ENCODE peak calls at places on chromosome 19, in nine cellular contexts. X is neural crest cell, M is epithelial cell of esophagus, A is foreskin keratinocyte, Y is tibial nerve, Z is cardiac fibroblast, Q is A549, W is foreskin fibroblast, N is ovary. B is an unnamed sample.

GRCh38 chr19:49555600-49556411 is 24.6 kb downstream of the NOSIP start:
- DNase-seq in X (peak), M (peak), A (no peak), Y (peak), Z (peak), Q (peak), W (peak), N (peak), B (no peak)

GRCh38 chr19:50221087-50221486 is 17.7 kb downstream of the MYH14 start:
- DNase-seq in X (no peak), M (no peak), A (no peak), Y (no peak), Z (no peak), Q (no peak), W (no peak), N (no peak), B (no peak)

GRCh38 chr19:29624489-29625210 is 18.6 kb downstream of the POP4 start:
- DNase-seq in X (no peak), M (no peak), A (no peak), Y (no peak), Z (no peak), Q (no peak), W (no peak), N (no peak), B (no peak)

GRCh38 chr19:41616785-41617621 is 9.9 kb downstream of the CEACAM4 start:
- DNase-seq in X (no peak), M (peak), A (peak), Y (no peak), Z (peak), Q (peak), W (peak), N (no peak), B (no peak)

GRCh38 chr19:12833747-12834417 is 497 bp downstream of the RTBDN start:
- DNase-seq in X (peak), M (peak), A (no peak), Y (no peak), Z (peak), Q (no peak), W (peak), N (no peak), B (no peak)

GRCh38 chr19:16777811-16778210 is 51.4 kb upstream of the SIN3B start:
- DNase-seq in X (no peak), M (no peak), A (no peak), Y (no peak), Z (no peak), Q (no peak), W (no peak), N (no peak), B (no peak)

GRCh38 chr19:49390131-49390977 is 2.3 kb downstream of the KASH5 start:
- DNase-seq in X (no peak), M (no peak), A (no peak), Y (no peak), Z (no peak), Q (no peak), W (no peak), N (no peak), B (peak)

GRCh38 chr19:43711751-43712355 is 4.0 kb upstream of the IRGC start:
- DNase-seq in X (no peak), M (peak), A (peak), Y (no peak), Z (no peak), Q (no peak), W (no peak), N (no peak), B (no peak)

GRCh38 chr19:58586131-58586765 is 13.1 kb upstream of the MZF1 start:
- DNase-seq in X (peak), M (no peak), A (no peak), Y (no peak), Z (no peak), Q (no peak), W (no peak), N (no peak), B (peak)

GRCh38 chr19:46845959-46846459 is 4.6 kb downstream of the AP2S1 start:
- DNase-seq in X (no peak), M (no peak), A (no peak), Y (no peak), Z (no peak), Q (no peak), W (no peak), N (no peak), B (peak)

GRCh38 chr19:435056-435706 is 25.7 kb downstream of the SHC2 start:
- DNase-seq in X (no peak), M (no peak), A (no peak), Y (no peak), Z (no peak), Q (no peak), W (no peak), N (no peak), B (no peak)

GRCh38 chr19:46626441-46626840 is 1.6 kb upstream of the PTGIR start:
- DNase-seq in X (no peak), M (no peak), A (no peak), Y (no peak), Z (no peak), Q (no peak), W (no peak), N (no peak), B (no peak)

GRCh38 chr19:18428173-18428836 is 9.1 kb downstream of the SSBP4 start:
- DNase-seq in X (no peak), M (no peak), A (no peak), Y (no peak), Z (no peak), Q (no peak), W (no peak), N (peak), B (no peak)

GRCh38 chr19:33071887-33072286 is 7.2 kb upstream of the RHPN2 start:
- DNase-seq in X (no peak), M (peak), A (peak), Y (no peak), Z (no peak), Q (no peak), W (no peak), N (no peak), B (no peak)

GRCh38 chr19:907183-907853 is 5.7 kb downstream of the R3HDM4 start:
- DNase-seq in X (no peak), M (no peak), A (no peak), Y (no peak), Z (no peak), Q (no peak), W (no peak), N (no peak), B (peak)

GRCh38 chr19:50933640-50934039 is 19.2 kb downstream of the KLK5 start:
- DNase-seq in X (no peak), M (peak), A (peak), Y (no peak), Z (peak), Q (no peak), W (no peak), N (no peak), B (no peak)

GRCh38 chr19:31351212-31352193 is 2.3 kb upstream of the TSHZ3 start:
- DNase-seq in X (no peak), M (peak), A (peak), Y (no peak), Z (peak), Q (peak), W (peak), N (peak), B (no peak)

GRCh38 chr19:18108897-18109296 is 11.3 kb downstream of the MAST3 start:
- DNase-seq in X (no peak), M (no peak), A (no peak), Y (no peak), Z (no peak), Q (no peak), W (no peak), N (no peak), B (no peak)

GRCh38 chr19:51742736-51743288 is 8.9 kb downstream of the FPR1 start:
- DNase-seq in X (no peak), M (no peak), A (no peak), Y (no peak), Z (peak), Q (no peak), W (no peak), N (no peak), B (no peak)

GRCh38 chr19:31066385-31066784 is 282.9 kb downstream of the TSHZ3 start:
- DNase-seq in X (no peak), M (peak), A (peak), Y (no peak), Z (peak), Q (peak), W (peak), N (no peak), B (no peak)

GRCh38 chr19:39405261-39405912 is 1.3 kb upstream of the ZFP36 start:
- DNase-seq in X (no peak), M (no peak), A (no peak), Y (no peak), Z (no peak), Q (no peak), W (peak), N (peak), B (no peak)

GRCh38 chr19:49866933-49867782 is at the start of gene PNKP:
- DNase-seq in X (peak), M (peak), A (peak), Y (peak), Z (peak), Q (peak), W (peak), N (peak), B (peak)

GRCh38 chr19:47309608-47310007 is at the start of gene C5AR1:
- DNase-seq in X (no peak), M (no peak), A (no peak), Y (no peak), Z (no peak), Q (no peak), W (no peak), N (no peak), B (no peak)

GRCh38 chr19:51098366-51099069 is 9.7 kb downstream of the CTU1 start:
- DNase-seq in X (no peak), M (no peak), A (no peak), Y (no peak), Z (peak), Q (no peak), W (no peak), N (peak), B (peak)

GRCh38 chr19:8631425-8631819 is 989 bp downstream of the NFILZ start:
- DNase-seq in X (no peak), M (no peak), A (no peak), Y (no peak), Z (peak), Q (peak), W (no peak), N (no peak), B (no peak)

GRCh38 chr19:30920238-30920637 is 429.0 kb downstream of the TSHZ3 start:
- DNase-seq in X (no peak), M (no peak), A (no peak), Y (no peak), Z (no peak), Q (no peak), W (no peak), N (no peak), B (no peak)

GRCh38 chr19:49056101-49056901 is 1.2 kb downstream of the CGB7 start:
- DNase-seq in X (peak), M (peak), A (peak), Y (peak), Z (peak), Q (peak), W (peak), N (peak), B (no peak)

GRCh38 chr19:17671906-17672305 is 16.2 kb downstream of the UNC13A start:
- DNase-seq in X (peak), M (peak), A (peak), Y (no peak), Z (peak), Q (no peak), W (peak), N (no peak), B (no peak)

GRCh38 chr19:28303502-28303901 is 909.4 kb downstream of the UQCRFS1 start:
- DNase-seq in X (no peak), M (no peak), A (no peak), Y (no peak), Z (no peak), Q (no peak), W (no peak), N (no peak), B (no peak)

GRCh38 chr19:49683814-49684250 is 5.6 kb upstream of the ADM5 start:
- DNase-seq in X (no peak), M (no peak), A (no peak), Y (no peak), Z (no peak), Q (no peak), W (no peak), N (no peak), B (no peak)

GRCh38 chr19:21751379-21751778 is 16.0 kb downstream of the ZNF100 start:
- DNase-seq in X (no peak), M (no peak), A (peak), Y (no peak), Z (peak), Q (no peak), W (peak), N (peak), B (no peak)

GRCh38 chr19:29665215-29665825 is at the start of gene PLEKHF1:
- DNase-seq in X (peak), M (peak), A (peak), Y (peak), Z (peak), Q (peak), W (peak), N (peak), B (no peak)

GRCh38 chr19:6925801-6926751 is 38.7 kb downstream of the ADGRE1 start:
- DNase-seq in X (no peak), M (no peak), A (no peak), Y (no peak), Z (no peak), Q (peak), W (no peak), N (no peak), B (no peak)

GRCh38 chr19:5958074-5958850 is 19.7 kb downstream of the RANBP3 start:
- DNase-seq in X (no peak), M (peak), A (no peak), Y (no peak), Z (no peak), Q (no peak), W (no peak), N (no peak), B (no peak)

GRCh38 chr19:47507031-47507430 is 7.8 kb downstream of the NAPA start:
- DNase-seq in X (no peak), M (no peak), A (no peak), Y (no peak), Z (no peak), Q (no peak), W (no peak), N (no peak), B (no peak)

GRCh38 chr19:30131246-30131645 is 189.2 kb downstream of the URI1 start:
- DNase-seq in X (no peak), M (no peak), A (no peak), Y (no peak), Z (no peak), Q (no peak), W (no peak), N (no peak), B (no peak)

GRCh38 chr19:39145180-39145953 is 19.8 kb downstream of the PAK4 start:
- DNase-seq in X (no peak), M (no peak), A (no peak), Y (no peak), Z (no peak), Q (no peak), W (peak), N (no peak), B (no peak)

GRCh38 chr19:41699968-41700323 is 8.5 kb upstream of the CEACAM5 start:
- DNase-seq in X (no peak), M (no peak), A (no peak), Y (no peak), Z (no peak), Q (no peak), W (no peak), N (no peak), B (no peak)

GRCh38 chr19:48495391-48495790 is 16.2 kb downstream of the LMTK3 start:
- DNase-seq in X (no peak), M (no peak), A (no peak), Y (no peak), Z (peak), Q (no peak), W (peak), N (no peak), B (no peak)

GRCh38 chr19:2173388-2173787 is 9.7 kb downstream of the DOT1L start:
- DNase-seq in X (no peak), M (no peak), A (no peak), Y (no peak), Z (no peak), Q (no peak), W (no peak), N (no peak), B (no peak)

GRCh38 chr19:2170987-2171348 is 7.2 kb downstream of the DOT1L start:
- DNase-seq in X (no peak), M (no peak), A (no peak), Y (no peak), Z (no peak), Q (no peak), W (no peak), N (no peak), B (no peak)

GRCh38 chr19:2173841-2174577 is 10.3 kb downstream of the DOT1L start:
- DNase-seq in X (no peak), M (no peak), A (no peak), Y (no peak), Z (no peak), Q (no peak), W (no peak), N (no peak), B (no peak)

GRCh38 chr19:2170219-2170618 is 6.5 kb downstream of the DOT1L start:
- DNase-seq in X (no peak), M (no peak), A (no peak), Y (no peak), Z (no peak), Q (no peak), W (no peak), N (no peak), B (no peak)

GRCh38 chr19:2171349-2172145 is 7.8 kb downstream of the DOT1L start:
- DNase-seq in X (no peak), M (no peak), A (no peak), Y (no peak), Z (peak), Q (no peak), W (no peak), N (peak), B (no peak)
- TF ChIP-seq CTCF in X (peak), M (no peak), A (no peak), Y (no peak), Z (peak), Q (no peak), W (no peak), N (no peak), B (peak)

DNA sequence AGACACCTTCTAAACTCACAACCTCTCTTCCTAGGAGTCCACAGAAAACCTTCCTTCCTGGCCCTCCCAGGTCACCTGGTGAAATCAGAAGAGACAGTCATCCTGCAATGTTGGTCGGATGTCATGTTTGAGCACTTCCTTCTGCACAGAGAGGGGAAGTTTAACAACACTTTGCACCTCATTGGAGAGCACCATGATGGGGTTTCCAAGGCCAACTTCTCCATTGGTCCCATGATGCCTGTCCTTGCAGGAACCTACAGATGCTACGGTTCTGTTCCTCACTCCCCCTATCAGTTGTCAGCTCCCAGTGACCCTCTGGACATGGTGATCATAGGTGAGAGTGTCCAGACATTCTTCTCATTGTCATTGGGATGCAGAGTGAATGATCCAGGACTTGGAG is 12.7 kb upstream of the KIR3DL2 start:
- DNase-seq in X (no peak), M (no peak), A (no peak), Y (no peak), Z (no peak), Q (no peak), W (no peak), N (no peak), B (no peak)
- TF ChIP-seq CTCF in X (no peak), M (no peak), A (no peak), Y (no peak), Z (no peak), Q (no peak), W (no peak), N (no peak), B (no peak)

DNA sequence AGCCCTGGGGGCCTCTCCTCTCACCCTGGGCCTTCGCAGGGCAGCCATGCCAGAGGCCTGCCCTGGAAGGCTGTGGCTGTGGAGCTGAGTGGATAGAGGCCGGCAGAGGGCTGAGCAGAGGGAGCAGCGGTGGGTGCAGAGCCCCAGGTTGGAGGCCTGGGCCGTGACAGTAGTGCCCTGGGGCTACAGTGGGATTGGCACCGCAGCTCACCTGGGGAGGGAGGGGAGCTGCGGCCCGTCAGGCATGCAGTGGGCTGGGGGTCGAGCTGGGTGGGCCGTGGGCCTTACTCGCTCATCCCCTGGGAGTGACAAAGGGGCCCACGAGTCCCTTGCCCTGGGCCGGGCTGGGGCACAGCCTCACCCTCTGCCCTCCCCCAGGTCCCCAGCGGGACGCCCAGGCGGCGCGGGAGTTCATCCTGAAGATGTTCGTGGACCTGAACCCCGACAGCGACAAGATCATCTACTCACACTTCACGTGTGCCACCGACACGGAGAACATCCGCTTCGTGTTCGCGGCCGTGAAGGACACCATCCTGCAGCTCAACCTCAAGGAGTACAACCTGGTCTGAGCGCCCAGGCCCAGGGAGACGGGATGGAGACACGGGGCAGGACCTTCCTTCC is 15.1 kb upstream of the GNA15 start:
- DNase-seq in X (no peak), M (no peak), A (no peak), Y (no peak), Z (no peak), Q (no peak), W (no peak), N (no peak), B (peak)
- TF ChIP-seq CTCF in X (no peak), M (no peak), A (no peak), Y (no peak), Z (no peak), Q (no peak), W (no peak), N (no peak), B (no peak)

DNA sequence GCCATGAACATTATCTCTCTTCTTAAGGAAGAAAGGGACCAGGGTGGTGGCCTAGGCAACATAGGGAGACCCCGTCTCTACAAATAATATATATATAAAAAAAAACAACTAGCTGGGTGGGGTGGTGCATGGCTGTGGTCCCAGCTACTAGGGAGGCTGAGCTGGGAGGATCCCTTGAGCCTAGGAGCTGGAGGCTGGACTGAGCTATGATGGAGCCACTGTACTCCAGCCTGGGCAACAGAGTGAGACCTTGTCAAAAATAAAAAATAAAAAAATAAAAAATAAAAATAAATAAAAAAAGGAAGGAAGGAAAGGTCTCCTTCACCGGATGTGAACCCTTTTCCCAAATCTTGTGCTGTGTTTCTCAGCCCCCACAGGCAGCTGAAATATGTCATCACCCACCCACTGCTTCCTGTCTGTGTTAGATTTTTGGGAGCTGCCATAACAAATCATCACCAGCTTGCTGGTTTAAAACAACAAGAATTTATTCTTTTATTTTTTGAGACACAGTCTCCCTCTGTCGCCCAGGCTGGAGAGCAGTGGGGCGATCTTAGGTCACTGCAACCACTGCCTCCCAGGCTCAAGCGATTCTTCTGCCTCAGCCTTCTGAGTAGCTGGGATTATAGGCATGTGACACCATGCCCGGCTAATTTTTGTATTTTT is 9.5 kb upstream of the TSPAN16 start:
- DNase-seq in X (no peak), M (no peak), A (no peak), Y (no peak), Z (peak), Q (no peak), W (peak), N (no peak), B (no peak)
- TF ChIP-seq CTCF in X (no peak), M (no peak), A (no peak), Y (peak), Z (peak), Q (no peak), W (no peak), N (no peak), B (peak)

B was measured in chondrocyte.